ENCODE peak calls at places on chromosomes 3 and 15, in nine cellular contexts. Q is fibroblast of pulmonary artery, G is HCT116, B is RWPE1, U is K562, D is lung, E is lower leg skin, N is AG04450, Z is AG09319. F is an unnamed sample.

GRCh38 chr3:182766108-182766507 is 27.2 kb upstream of the ATP11B start:
- DNase-seq in Q (no peak), G (no peak), B (no peak), U (peak; percentile 51), D (no peak), E (no peak), N (no peak), Z (no peak), F (no peak)

GRCh38 chr3:33768578-33768977 is 29.9 kb upstream of the PDCD6IP start:
- DNase-seq in Q (no peak), G (no peak), B (no peak), U (no peak), D (no peak), E (no peak), N (no peak), Z (no peak), F (no peak)

GRCh38 chr15:92645731-92646130 is 9.8 kb downstream of the FAM174B start:
- DNase-seq in Q (no peak), G (no peak), B (no peak), U (no peak), D (no peak), E (peak; percentile 75), N (no peak), Z (no peak), F (no peak)

GRCh38 chr3:42855547-42856380 is 19.9 kb downstream of the CYP8B1 start:
- DNase-seq in Q (no peak), G (no peak), B (no peak), U (peak; percentile 75), D (no peak), E (peak; percentile 74), N (no peak), Z (no peak), F (no peak)

GRCh38 chr15:79970921-79971434 is at the start of gene BCL2A1:
- DNase-seq in Q (peak; percentile 86), G (no peak), B (peak; percentile 63), U (peak; percentile 56), D (no peak), E (no peak), N (peak; percentile 56), Z (peak; percentile 36), F (no peak)

GRCh38 chr3:42633544-42633943 is 20.0 kb upstream of the ZBTB47 start:
- DNase-seq in Q (no peak), G (no peak), B (no peak), U (no peak), D (no peak), E (no peak), N (no peak), Z (no peak), F (no peak)

GRCh38 chr3:74089854-74090253 is 465.1 kb upstream of the PDZRN3 start:
- DNase-seq in Q (no peak), G (no peak), B (no peak), U (no peak), D (no peak), E (no peak), N (no peak), Z (no peak), F (no peak)

GRCh38 chr3:51242939-51243338 is 142.2 kb upstream of the MANF start:
- DNase-seq in Q (no peak), G (no peak), B (no peak), U (no peak), D (no peak), E (no peak), N (no peak), Z (no peak), F (no peak)

GRCh38 chr15:88255496-88256171 is 905 bp downstream of the NTRK3 start:
- DNase-seq in Q (peak; percentile 45), G (no peak), B (peak; percentile 39), U (no peak), D (no peak), E (no peak), N (no peak), Z (no peak), F (no peak)

GRCh38 chr15:25671132-25671531 is 192.0 kb downstream of the ATP10A start:
- DNase-seq in Q (no peak), G (no peak), B (no peak), U (no peak), D (no peak), E (no peak), N (no peak), Z (no peak), F (no peak)

GRCh38 chr3:53804697-53805462 is 41.3 kb downstream of the CHDH start:
- DNase-seq in Q (peak; percentile 55), G (peak; percentile 8), B (peak; percentile 55), U (no peak), D (no peak), E (peak; percentile 72), N (peak; percentile 56), Z (peak; percentile 28), F (no peak)

GRCh38 chr15:72706266-72706665 is 20.3 kb downstream of the BBS4 start:
- DNase-seq in Q (no peak), G (no peak), B (no peak), U (peak; percentile 24), D (no peak), E (no peak), N (no peak), Z (no peak), F (no peak)

GRCh38 chr3:123104550-123104949 is 37.7 kb downstream of the PDIA5 start:
- DNase-seq in Q (peak; percentile 76), G (no peak), B (peak; percentile 46), U (peak; percentile 7), D (no peak), E (no peak), N (peak; percentile 30), Z (peak; percentile 30), F (no peak)

GRCh38 chr3:23748398-23749110 is 57.2 kb upstream of the UBE2E1 start:
- DNase-seq in Q (peak; percentile 90), G (no peak), B (no peak), U (no peak), D (peak; percentile 46), E (no peak), N (no peak), Z (no peak), F (no peak)

GRCh38 chr15:48360841-48361240 is 29.6 kb downstream of the DUT start:
- DNase-seq in Q (peak; percentile 47), G (peak; percentile 10), B (no peak), U (peak; percentile 62), D (no peak), E (no peak), N (no peak), Z (no peak), F (no peak)

GRCh38 chr15:59553879-59554735 is 57.5 kb upstream of the GCNT3 start:
- DNase-seq in Q (peak; percentile 97), G (no peak), B (peak; percentile 84), U (peak; percentile 17), D (no peak), E (no peak), N (no peak), Z (no peak), F (no peak)

GRCh38 chr3:196053487-196053886 is 28.4 kb downstream of the TFRC start:
- DNase-seq in Q (no peak), G (no peak), B (no peak), U (no peak), D (no peak), E (no peak), N (no peak), Z (no peak), F (no peak)

GRCh38 chr3:147930417-147930816 is 521.3 kb downstream of the ZIC1 start:
- DNase-seq in Q (peak; percentile 69), G (no peak), B (peak; percentile 15), U (no peak), D (no peak), E (no peak), N (no peak), Z (no peak), F (no peak)

GRCh38 chr15:74399511-74400312 is 32.3 kb upstream of the CYP11A1 start:
- DNase-seq in Q (no peak), G (no peak), B (no peak), U (no peak), D (no peak), E (no peak), N (no peak), Z (no peak), F (no peak)

GRCh38 chr3:107644631-107645030 is 121.9 kb downstream of the BBX start:
- DNase-seq in Q (no peak), G (no peak), B (peak; percentile 32), U (no peak), D (no peak), E (no peak), N (no peak), Z (no peak), F (no peak)

GRCh38 chr15:35737521-35737920 is 191.6 kb upstream of the DPH6 start:
- DNase-seq in Q (peak; percentile 30), G (no peak), B (no peak), U (no peak), D (no peak), E (no peak), N (no peak), Z (no peak), F (no peak)

GRCh38 chr3:191260431-191261303 is 61.6 kb downstream of the OSTN start:
- DNase-seq in Q (no peak), G (no peak), B (no peak), U (no peak), D (no peak), E (no peak), N (no peak), Z (no peak), F (no peak)

GRCh38 chr3:17443142-17443541 is 299.3 kb downstream of the TBC1D5 start:
- DNase-seq in Q (no peak), G (no peak), B (no peak), U (peak; percentile 75), D (no peak), E (no peak), N (no peak), Z (no peak), F (no peak)
- TF ChIP-seq CTCF in Q (no peak), G (no peak), B (no peak), U (no peak), D (no peak), E (no peak), N (no peak), Z (no peak), F (no peak)

GRCh38 chr3:104101736-104102135 is 1265.0 kb upstream of the ALCAM start:
- DNase-seq in Q (no peak), G (no peak), B (no peak), U (no peak), D (no peak), E (no peak), N (no peak), Z (no peak), F (no peak)

GRCh38 chr3:104102386-104102785 is 1264.3 kb upstream of the ALCAM start:
- DNase-seq in Q (peak; percentile 73), G (peak; percentile 45), B (peak; percentile 1), U (peak; percentile 1), D (no peak), E (no peak), N (peak; percentile 8), Z (peak; percentile 2), F (no peak)
- TF ChIP-seq CTCF in Q (peak; percentile 83), G (peak; percentile 35), B (peak; percentile 42), U (no peak), D (no peak), E (no peak), N (peak; percentile 65), Z (peak; percentile 52), F (peak; percentile 79)

GRCh38 chr3:126737527-126737926 is 33.5 kb downstream of the CHCHD6 start:
- DNase-seq in Q (no peak), G (no peak), B (no peak), U (no peak), D (no peak), E (peak; percentile 13), N (no peak), Z (no peak), F (no peak)
- TF ChIP-seq CTCF in Q (no peak), G (no peak), B (no peak), U (peak; percentile 8), D (no peak), E (no peak), N (no peak), Z (no peak), F (no peak)

GRCh38 chr3:129651316-129652202 is 45.1 kb upstream of the PLXND1 start:
- DNase-seq in Q (peak; percentile 74), G (peak; percentile 59), B (peak; percentile 73), U (no peak), D (no peak), E (no peak), N (peak; percentile 20), Z (peak; percentile 51), F (peak; percentile 92)
- TF ChIP-seq CTCF in Q (no peak), G (peak; percentile 39), B (no peak), U (no peak), D (no peak), E (no peak), N (no peak), Z (no peak), F (no peak)

F was measured in osteocyte.